ENCODE peak calls at places on chromosomes 7 and 10, in five cellular contexts. Q is uterus, R is K562, P is prostate gland, K is NB4. O is an unnamed sample.

GRCh38 chr10:129864601-129865126 is 99.4 kb downstream of the EBF3 start:
- DNase-seq in Q (no peak), R (no peak), P (no peak), K (no peak), O (no peak)

GRCh38 chr7:88927-89921 is 103.1 kb upstream of the FAM20C start:
- DNase-seq in Q (peak), R (no peak), P (no peak), K (peak), O (no peak)

GRCh38 chr7:123580406-123581161 is 21.0 kb upstream of the ASB15 start:
- DNase-seq in Q (no peak), R (peak), P (no peak), K (peak), O (no peak)

GRCh38 chr10:28841625-28842024 is 164.3 kb downstream of the BAMBI start:
- DNase-seq in Q (peak), R (no peak), P (no peak), K (no peak), O (no peak)

GRCh38 chr7:4871056-4871680 is 9.3 kb upstream of the PAPOLB start:
- DNase-seq in Q (no peak), R (no peak), P (no peak), K (no peak), O (no peak)

GRCh38 chr7:1542841-1543747 is 12.6 kb downstream of the MAFK start:
- DNase-seq in Q (no peak), R (no peak), P (no peak), K (no peak), O (no peak)

GRCh38 chr10:114176511-114176910 is 2.5 kb upstream of the CCDC186 start:
- DNase-seq in Q (no peak), R (no peak), P (no peak), K (no peak), O (no peak)

GRCh38 chr10:921471-922414 is 9.8 kb downstream of the LARP4B start:
- DNase-seq in Q (no peak), R (peak), P (no peak), K (no peak), O (no peak)

GRCh38 chr7:6008668-6009611 is at the start of the genes AIMP2 and PMS2:
- DNase-seq in Q (peak), R (peak), P (peak), K (peak), O (peak)
- TF ChIP-seq POLR2A in Q (peak), R (peak), P (peak), K (peak), O (peak)

GRCh38 chr10:92689663-92690210 is at the start of gene HHEX:
- DNase-seq in Q (peak), R (peak), P (peak), K (peak), O (no peak)
- TF ChIP-seq POLR2A in Q (peak), R (peak), P (peak), K (peak), O (peak)

GRCh38 chr7:99141756-99142726 is 1.9 kb downstream of the SMURF1 start:
- DNase-seq in Q (peak), R (peak), P (peak), K (peak), O (peak)
- TF ChIP-seq POLR2A in Q (peak), R (no peak), P (peak), K (no peak), O (no peak)

DNA sequence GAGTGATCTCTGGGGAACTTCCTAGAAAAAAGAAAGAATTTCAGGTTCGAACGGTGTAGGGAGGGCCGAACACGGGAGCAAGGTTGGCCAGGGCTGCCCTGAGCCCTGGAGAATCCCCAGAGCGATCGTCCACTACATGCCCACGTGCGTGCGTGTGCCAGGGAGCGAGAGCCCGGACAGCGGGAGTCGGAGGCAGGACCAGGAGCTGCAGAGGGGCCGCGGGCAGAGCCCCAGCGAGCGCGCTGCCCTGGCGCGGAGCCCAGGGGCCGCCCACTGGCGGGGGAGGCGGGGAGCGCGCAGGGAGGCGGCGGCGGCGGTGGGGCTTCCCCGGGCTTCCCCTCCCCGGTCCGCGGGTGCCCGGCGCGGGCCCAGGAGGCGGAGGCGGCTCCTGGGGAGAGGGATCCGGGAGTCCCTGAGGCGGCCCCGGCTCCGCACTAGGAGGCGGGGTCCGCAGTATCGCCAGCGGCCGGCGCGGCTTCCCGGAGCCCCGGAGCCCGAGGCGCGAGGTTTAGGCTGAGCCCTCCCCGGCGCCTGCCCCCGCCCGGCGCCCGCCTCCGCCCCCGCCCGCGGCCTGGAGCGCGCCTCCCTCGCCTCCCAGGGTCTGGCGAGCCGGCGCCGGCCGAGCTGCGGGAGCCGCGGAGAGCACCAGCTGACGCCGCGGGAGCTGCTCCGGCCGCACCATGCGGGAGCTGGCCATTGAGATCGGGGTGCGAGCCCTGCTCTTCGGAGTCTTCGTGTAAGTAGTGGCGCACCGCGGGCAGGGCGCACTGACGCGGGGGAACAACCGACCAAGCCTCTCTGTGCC is at the start of gene PLPP4:
- DNase-seq in Q (peak), R (peak), P (no peak), K (no peak), O (no peak)
- TF ChIP-seq POLR2A in Q (no peak), R (no peak), P (no peak), K (no peak), O (no peak)

O was measured in tibial nerve.